ENCODE peak calls at places on chromosomes 7 and 10, in six cellular contexts. O, S, N, W, B and X are unnamed samples. For H3K36me3, the result is how much of the 10 kb centered on the place peaks cover.

GRCh38 chr10:114629083-114629823 is 28.8 kb downstream of the ABLIM1 start:
- DNase-seq in O (no peak), S (no peak), N (no peak), W (no peak), B (no peak), X (no peak)

GRCh38 chr7:141427134-141427533 is 124.1 kb upstream of the AGK start:
- DNase-seq in O (no peak), S (no peak), N (no peak), W (no peak), B (no peak), X (no peak)

GRCh38 chr7:30931161-30931926 is 19.7 kb downstream of the AQP1 start:
- DNase-seq in O (no peak), S (no peak), N (peak), W (peak), B (peak), X (no peak)

GRCh38 chr7:50037106-50037505 is 55.9 kb downstream of the ZPBP start:
- DNase-seq in O (no peak), S (no peak), N (no peak), W (no peak), B (no peak), X (no peak)

GRCh38 chr10:100621360-100622205 is 85.8 kb downstream of the HIF1AN start:
- DNase-seq in O (no peak), S (no peak), N (no peak), W (no peak), B (no peak), X (no peak)

GRCh38 chr10:124875596-124875995 is 66.3 kb upstream of the ZRANB1 start:
- DNase-seq in O (peak), S (no peak), N (no peak), W (peak), B (no peak), X (no peak)

GRCh38 chr7:107387573-107388219 is 82.2 kb upstream of the GPR22 start:
- DNase-seq in O (peak), S (no peak), N (no peak), W (peak), B (no peak), X (no peak)

GRCh38 chr7:68224041-68224534 is 1227.5 kb downstream of the TYW1 start:
- DNase-seq in O (no peak), S (no peak), N (no peak), W (no peak), B (no peak), X (peak)

GRCh38 chr10:96670786-96671185 is 49.5 kb downstream of the PIK3AP1 start:
- DNase-seq in O (no peak), S (peak), N (no peak), W (no peak), B (no peak), X (no peak)

GRCh38 chr7:131105803-131106680 is 221.6 kb upstream of the MKLN1 start:
- DNase-seq in O (peak), S (peak), N (peak), W (peak), B (peak), X (peak)

GRCh38 chr7:41886257-41886905 is 183.5 kb upstream of the INHBA start:
- DNase-seq in O (no peak), S (no peak), N (no peak), W (peak), B (peak), X (no peak)

GRCh38 chr10:18290651-18291313 is 150.6 kb downstream of the CACNB2 start:
- DNase-seq in O (no peak), S (no peak), N (no peak), W (no peak), B (no peak), X (no peak)

GRCh38 chr7:137898839-137899681 is 52.3 kb upstream of the DGKI start:
- DNase-seq in O (peak), S (peak), N (peak), W (peak), B (peak), X (peak)

GRCh38 chr10:86100581-86101061 is 266.0 kb downstream of the GRID1 start:
- DNase-seq in O (no peak), S (peak), N (no peak), W (peak), B (no peak), X (no peak)

GRCh38 chr10:48940958-48941357 is 1.3 kb upstream of the LRRC18 start:
- DNase-seq in O (no peak), S (no peak), N (no peak), W (no peak), B (no peak), X (no peak)

GRCh38 chr10:36801660-36802059 is 323.7 kb upstream of the ANKRD30A start:
- DNase-seq in O (no peak), S (no peak), N (peak), W (no peak), B (no peak), X (no peak)

GRCh38 chr7:38686888-38687287 is 55.7 kb upstream of the AMPH start:
- DNase-seq in O (no peak), S (no peak), N (no peak), W (no peak), B (no peak), X (no peak)

GRCh38 chr10:123514996-123515395 is 151.2 kb upstream of the GPR26 start:
- DNase-seq in O (no peak), S (no peak), N (no peak), W (no peak), B (no peak), X (no peak)

GRCh38 chr10:29151011-29151410 is 137.9 kb upstream of the LYZL1 start:
- DNase-seq in O (no peak), S (no peak), N (no peak), W (no peak), B (no peak), X (no peak)

GRCh38 chr7:70696139-70696782 is 435.7 kb upstream of the GALNT17 start:
- DNase-seq in O (no peak), S (no peak), N (no peak), W (peak), B (no peak), X (no peak)

GRCh38 chr10:75417522-75417927 is 13.9 kb upstream of the LRMDA start:
- DNase-seq in O (no peak), S (no peak), N (no peak), W (no peak), B (no peak), X (no peak)

GRCh38 chr10:104580321-104580720 is 60.8 kb upstream of the SORCS3 start:
- DNase-seq in O (no peak), S (no peak), N (peak), W (peak), B (no peak), X (no peak)

GRCh38 chr10:93352638-93353383 is 129.3 kb downstream of the MYOF start:
- DNase-seq in O (peak), S (peak), N (no peak), W (peak), B (no peak), X (no peak)
- H3K36me3 ChIP-seq in O (half or more), S (under half), N (under half), W (half or more), B (under half), X (under half)

DNA sequence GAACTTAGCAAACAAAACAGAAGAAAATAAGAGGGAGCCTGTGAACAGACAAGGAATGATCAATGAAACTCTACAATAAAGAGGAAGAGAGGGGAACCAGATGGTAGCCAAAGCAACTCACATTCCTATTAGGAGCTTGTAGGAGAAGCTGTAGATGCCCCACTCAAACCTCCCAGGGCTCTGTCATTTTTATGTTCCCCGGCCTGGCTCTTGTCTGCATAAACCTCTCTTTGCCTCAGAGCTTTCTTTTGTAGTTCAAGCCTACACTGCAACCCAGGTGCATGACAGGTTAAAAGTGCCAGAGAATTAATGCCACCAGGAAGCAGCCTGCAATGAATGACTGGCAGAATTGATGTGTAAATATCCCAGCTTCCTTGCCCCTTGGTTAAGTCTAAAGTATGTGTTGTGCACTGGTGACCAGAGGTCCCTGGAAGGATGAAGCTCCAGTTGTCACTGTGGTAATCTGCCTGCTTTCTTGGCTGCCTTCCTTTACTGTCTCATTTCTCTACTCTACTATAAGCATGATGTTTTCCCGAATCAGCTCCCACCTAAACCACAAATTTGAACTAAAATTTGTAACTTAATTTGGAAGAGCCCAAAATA is 40.4 kb downstream of the HDAC9 start:
- DNase-seq in O (no peak), S (no peak), N (no peak), W (no peak), B (no peak), X (no peak)
- H3K27ac ChIP-seq in O (no peak), S (no peak), N (no peak), W (no peak), B (no peak), X (no peak)

GRCh38 chr10:116676118-116676517 is 55.4 kb downstream of the PNLIPRP2 start:
- DNase-seq in O (no peak), S (no peak), N (no peak), W (no peak), B (no peak), X (no peak)
- H3K36me3 ChIP-seq in O (under half), S (under half), N (under half), W (under half), B (under half), X (under half)

GRCh38 chr7:98265841-98266271 is 13.8 kb upstream of the TECPR1 start:
- DNase-seq in O (peak), S (no peak), N (no peak), W (peak), B (no peak), X (no peak)
- H3K27ac ChIP-seq in O (peak), S (no peak), N (peak), W (peak), B (no peak), X (no peak)

GRCh38 chr10:30828680-30829079 is 199.1 kb upstream of the LYZL2 start:
- DNase-seq in O (no peak), S (no peak), N (no peak), W (no peak), B (no peak), X (no peak)

GRCh38 chr10:30828227-30828626 is 198.7 kb upstream of the LYZL2 start:
- DNase-seq in O (no peak), S (no peak), N (no peak), W (no peak), B (no peak), X (no peak)

GRCh38 chr10:30826679-30827078 is 197.1 kb upstream of the LYZL2 start:
- DNase-seq in O (no peak), S (no peak), N (no peak), W (no peak), B (no peak), X (no peak)

GRCh38 chr10:30825495-30825894 is 195.9 kb upstream of the LYZL2 start:
- DNase-seq in O (no peak), S (no peak), N (no peak), W (peak), B (no peak), X (no peak)

GRCh38 chr10:30827531-30828120 is 198.1 kb upstream of the LYZL2 start:
- DNase-seq in O (peak), S (no peak), N (no peak), W (peak), B (no peak), X (no peak)
- H3K36me3 ChIP-seq in O (under half), S (under half), N (under half), W (under half), B (under half), X (under half)